ENCODE peak calls at places on chromosomes 16 and 17, in six cellular contexts. S is OCI-LY7, C is body of pancreas, P is Peyer's patch, U is RWPE2, R is upper lobe of right lung. X is an unnamed sample. For H3K9me3, the result is how much of the 10 kb centered on the place peaks cover.

GRCh38 chr16:81654346-81654745 is 124.7 kb upstream of the PLCG2 start:
- DNase-seq in S (no peak), C (no peak), P (no peak), R (no peak), U (no peak), X (no peak)

GRCh38 chr17:81646869-81647600 is 9.3 kb downstream of the PDE6G start:
- DNase-seq in R (no peak), P (no peak), S (no peak), C (no peak), U (no peak), X (no peak)

GRCh38 chr16:83968891-83969672 is 1.0 kb downstream of the NECAB2 start:
- DNase-seq in P (no peak), R (no peak), S (no peak), C (no peak), U (no peak), X (no peak)

GRCh38 chr17:74601944-74602572 is 10.0 kb upstream of the CD300LD start:
- DNase-seq in S (peak), P (no peak), C (peak), R (no peak), U (no peak), X (no peak)

GRCh38 chr16:87125206-87126155 is 191.7 kb downstream of the C16orf95 start:
- DNase-seq in R (no peak), S (no peak), U (no peak), C (no peak), P (no peak), X (no peak)

GRCh38 chr17:36851230-36851629 is 86.0 kb upstream of the LHX1 start:
- DNase-seq in S (no peak), R (no peak), C (no peak), U (no peak), P (no peak), X (no peak)

GRCh38 chr17:31593806-31594205 is 202.3 kb downstream of the RAB11FIP4 start:
- DNase-seq in C (no peak), S (no peak), R (no peak), P (no peak), U (no peak), X (no peak)

GRCh38 chr16:21339927-21340326 is 61.8 kb upstream of the CRYM start:
- DNase-seq in R (no peak), C (no peak), U (no peak), S (no peak), P (no peak), X (no peak)

GRCh38 chr16:15440852-15441251 is 6.5 kb downstream of the BMERB1 start:
- DNase-seq in C (no peak), P (no peak), U (no peak), R (no peak), S (no peak), X (no peak)

GRCh38 chr16:730666-731509 is 4.0 kb downstream of the HAGHL start:
- DNase-seq in R (peak), C (no peak), U (no peak), P (no peak), S (no peak), X (no peak)

DNA sequence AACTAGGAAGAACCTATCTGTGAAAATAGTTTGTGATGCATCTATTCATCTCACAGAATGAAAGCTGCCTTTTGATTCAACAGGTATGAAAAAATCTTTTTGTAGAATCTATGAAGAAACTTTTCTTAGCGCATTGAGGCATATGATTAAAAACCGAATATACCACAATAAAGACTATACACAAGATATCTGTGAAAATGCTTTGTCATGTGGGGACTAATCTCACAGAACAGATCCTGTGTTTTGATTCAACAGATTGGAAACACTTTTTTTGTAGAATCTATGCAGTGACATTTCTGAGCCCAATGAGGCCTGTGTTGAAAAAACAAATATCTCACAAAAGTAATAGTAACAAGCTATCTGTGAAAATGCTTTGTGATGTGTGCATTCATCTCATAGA is 2247.5 kb downstream of the TP53TG3F start:
- DNase-seq in P (no peak), R (no peak), U (no peak), C (no peak), S (no peak), X (no peak)
- H3K9me3 ChIP-seq in P (under half), R (under half), U (under half), C (under half), S (under half), X (under half)

GRCh38 chr17:1898332-1898731 is 68.5 kb downstream of the RPA1 start:
- DNase-seq in C (no peak), R (no peak), S (no peak), P (no peak), U (no peak), X (no peak)

GRCh38 chr17:1894753-1895339 is 65.0 kb downstream of the RPA1 start:
- DNase-seq in R (peak), P (no peak), S (no peak), C (no peak), U (no peak), X (no peak)

GRCh38 chr17:1896243-1897163 is 66.7 kb downstream of the RPA1 start:
- DNase-seq in C (no peak), R (peak), S (no peak), P (no peak), U (no peak), X (no peak)

GRCh38 chr17:1898872-1899271 is 69.1 kb downstream of the RPA1 start:
- DNase-seq in U (no peak), S (no peak), P (no peak), R (no peak), C (no peak), X (no peak)

GRCh38 chr17:1899403-1900000 is 69.7 kb downstream of the RPA1 start:
- DNase-seq in P (no peak), C (no peak), R (no peak), U (no peak), S (no peak), X (no peak)
- TF ChIP-seq CTCF in P (peak), C (no peak), R (no peak), U (no peak), S (peak), X (no peak)

GRCh38 chr17:14200354-14200753 is 36.3 kb downstream of the CDRT15 start:
- DNase-seq in S (no peak), P (no peak), C (no peak), R (no peak), U (no peak), X (no peak)

GRCh38 chr17:14202388-14203166 is 34.1 kb downstream of the CDRT15 start:
- DNase-seq in U (no peak), R (no peak), P (no peak), S (no peak), C (no peak), X (no peak)

GRCh38 chr17:14203392-14203791 is 33.3 kb downstream of the CDRT15 start:
- DNase-seq in C (no peak), S (peak), R (no peak), P (no peak), U (no peak), X (peak)

GRCh38 chr17:14201595-14201994 is 35.1 kb downstream of the CDRT15 start:
- DNase-seq in C (peak), U (no peak), R (no peak), P (no peak), S (no peak), X (peak)

GRCh38 chr17:14201087-14201486 is 35.6 kb downstream of the CDRT15 start:
- DNase-seq in S (no peak), C (no peak), U (no peak), R (no peak), P (no peak), X (peak)
- H3K27ac ChIP-seq in S (no peak), C (no peak), U (no peak), R (peak), P (peak), X (peak)

DNA sequence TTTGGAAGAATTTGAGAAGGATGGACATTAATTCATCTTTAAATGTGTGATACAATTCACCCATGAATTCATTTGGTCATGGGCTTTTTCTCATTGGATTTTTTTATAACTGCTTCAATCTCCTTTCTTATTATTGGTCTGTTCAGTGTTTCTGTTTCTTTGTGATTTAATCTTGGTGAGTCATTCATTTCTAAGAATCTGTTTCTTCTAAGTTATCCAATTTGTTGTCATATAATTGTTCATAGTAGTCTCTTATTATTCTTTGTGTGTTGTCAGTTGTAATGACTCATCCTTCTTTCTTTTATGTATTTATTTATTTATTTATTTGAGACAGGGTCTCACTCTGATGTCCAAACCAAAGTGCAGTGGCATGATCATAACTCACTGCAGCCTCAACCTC is 146.1 kb upstream of the ZNF267 start:
- DNase-seq in S (no peak), C (no peak), R (no peak), P (no peak), U (no peak), X (no peak)
- H3K9me3 ChIP-seq in S (under half), C (under half), R (under half), P (under half), U (under half), X (under half)

DNA sequence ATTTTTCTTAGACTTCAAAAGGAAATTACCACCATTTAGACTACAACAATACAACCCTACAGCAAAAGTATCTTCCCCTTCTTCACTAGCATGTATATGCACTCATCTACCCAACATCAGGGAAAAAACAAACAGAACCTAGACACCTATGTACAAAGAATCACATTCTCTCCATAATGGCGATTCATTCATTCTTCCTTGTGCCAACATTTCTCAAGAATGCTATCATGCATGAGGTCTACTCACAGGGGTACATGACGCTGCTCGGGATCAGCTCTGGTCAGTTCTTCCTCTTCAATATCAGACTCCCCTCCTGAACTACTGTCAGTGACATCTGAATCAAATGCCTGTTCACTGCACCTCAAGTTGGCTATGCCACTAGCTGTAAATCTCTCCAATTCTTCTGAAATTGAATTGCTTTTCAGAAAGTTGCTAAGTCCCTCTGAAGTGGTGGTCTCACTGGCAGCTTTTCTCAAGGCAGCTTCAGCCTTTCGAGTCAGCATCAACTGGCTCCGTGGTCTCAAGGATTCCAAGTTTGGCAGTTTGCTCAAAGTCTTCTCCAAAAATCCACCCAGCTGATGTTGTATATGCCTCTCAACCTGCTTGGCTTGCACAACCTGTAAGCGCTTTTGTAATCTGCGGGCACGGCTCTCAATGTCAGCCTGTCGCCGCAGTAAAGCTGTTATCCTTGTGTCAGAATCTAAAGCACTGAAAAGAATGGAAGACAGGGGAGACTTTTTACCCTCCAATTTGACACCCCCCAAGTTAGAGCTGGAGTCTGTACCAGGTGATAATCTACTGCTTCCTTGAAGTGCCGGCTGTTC is 22.4 kb downstream of the KANSL1 start:
- DNase-seq in R (no peak), P (no peak), C (no peak), S (no peak), U (no peak), X (no peak)
- TF ChIP-seq CTCF in R (no peak), P (no peak), C (no peak), S (no peak), U (no peak), X (no peak)

GRCh38 chr16:2499890-2500633 is 13.7 kb upstream of the ATP6V0C start:
- DNase-seq in P (no peak), U (peak), R (peak), S (no peak), C (no peak), X (no peak)

GRCh38 chr16:2500634-2500936 is 13.2 kb upstream of the ATP6V0C start:
- DNase-seq in S (no peak), P (no peak), R (no peak), U (no peak), C (no peak), X (no peak)

GRCh38 chr16:2499454-2499853 is 14.3 kb upstream of the ATP6V0C start:
- DNase-seq in P (no peak), R (no peak), C (no peak), U (no peak), S (no peak), X (no peak)

GRCh38 chr16:2501938-2502900 is 11.5 kb upstream of the ATP6V0C start:
- DNase-seq in S (no peak), C (no peak), R (peak), P (no peak), U (peak), X (no peak)

DNA sequence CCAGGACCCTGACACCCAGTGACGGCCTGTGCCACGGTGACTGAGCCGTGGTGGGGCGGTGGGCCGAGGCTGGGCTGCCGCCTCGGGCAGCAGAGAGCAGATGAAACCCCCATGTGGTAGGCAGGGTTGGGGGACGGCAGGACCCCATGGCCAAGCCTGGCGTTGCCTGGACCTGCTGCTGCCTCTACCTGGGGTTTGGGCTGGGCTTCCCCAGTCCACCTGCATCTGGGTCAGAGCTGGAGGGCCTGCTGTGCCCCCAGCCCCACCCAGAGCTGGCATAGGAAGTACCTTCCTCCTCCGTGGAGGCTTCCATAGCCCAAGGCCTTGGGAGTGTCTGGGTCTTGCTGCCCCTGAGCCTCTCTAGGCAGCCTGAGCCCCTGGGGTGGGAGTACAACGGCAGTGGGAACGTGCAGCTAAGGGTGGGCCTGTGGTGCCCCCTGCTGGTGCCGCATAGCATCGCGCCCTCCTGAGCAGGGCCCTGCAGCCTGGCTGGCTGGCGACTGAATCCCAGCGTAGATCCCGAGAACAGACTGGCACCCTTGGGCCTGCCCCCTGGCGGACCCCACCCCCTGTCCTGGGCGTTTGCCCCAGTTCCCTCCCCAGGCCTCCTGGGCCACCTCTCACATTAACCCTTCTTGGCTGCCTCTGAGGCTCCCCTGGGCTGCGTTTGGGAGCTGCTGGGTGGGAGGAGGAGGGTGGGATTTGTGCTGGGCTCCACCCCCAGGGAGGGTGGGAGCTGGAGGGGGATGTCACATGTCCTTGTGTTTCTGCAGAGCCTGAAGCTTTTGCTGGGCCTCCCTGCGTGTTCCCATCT is 12.6 kb upstream of the ATP6V0C start:
- DNase-seq in U (peak), S (peak), R (peak), P (peak), C (peak), X (peak)
- H3K27ac ChIP-seq in U (no peak), S (no peak), R (no peak), P (no peak), C (no peak), X (no peak)

DNA sequence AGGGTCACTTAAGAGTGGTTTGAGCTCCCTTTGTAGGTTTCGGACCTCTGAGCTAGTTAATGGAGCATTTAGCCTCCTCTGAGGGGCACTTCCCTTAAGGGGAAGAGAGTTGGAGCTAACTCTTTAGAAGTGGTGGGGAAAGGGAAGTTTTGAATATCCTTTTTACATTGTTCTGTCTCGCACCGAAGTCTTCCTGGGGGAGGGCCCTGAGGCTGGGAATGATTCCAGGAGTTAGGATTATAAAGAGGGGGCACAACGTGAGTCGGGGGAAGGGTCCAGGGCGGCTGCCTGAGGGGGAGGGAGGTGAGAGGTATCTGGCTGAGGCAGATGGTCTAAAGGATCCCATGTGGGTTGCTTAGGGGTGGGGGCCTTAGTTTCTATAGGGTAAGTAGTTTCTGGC is 32.3 kb downstream of the SEC14L1 start:
- DNase-seq in P (no peak), S (no peak), C (no peak), U (no peak), R (no peak), X (no peak)
- H3K9me3 ChIP-seq in P (under half), S (half or more), C (under half), U (under half), R (under half), X (under half)

DNA sequence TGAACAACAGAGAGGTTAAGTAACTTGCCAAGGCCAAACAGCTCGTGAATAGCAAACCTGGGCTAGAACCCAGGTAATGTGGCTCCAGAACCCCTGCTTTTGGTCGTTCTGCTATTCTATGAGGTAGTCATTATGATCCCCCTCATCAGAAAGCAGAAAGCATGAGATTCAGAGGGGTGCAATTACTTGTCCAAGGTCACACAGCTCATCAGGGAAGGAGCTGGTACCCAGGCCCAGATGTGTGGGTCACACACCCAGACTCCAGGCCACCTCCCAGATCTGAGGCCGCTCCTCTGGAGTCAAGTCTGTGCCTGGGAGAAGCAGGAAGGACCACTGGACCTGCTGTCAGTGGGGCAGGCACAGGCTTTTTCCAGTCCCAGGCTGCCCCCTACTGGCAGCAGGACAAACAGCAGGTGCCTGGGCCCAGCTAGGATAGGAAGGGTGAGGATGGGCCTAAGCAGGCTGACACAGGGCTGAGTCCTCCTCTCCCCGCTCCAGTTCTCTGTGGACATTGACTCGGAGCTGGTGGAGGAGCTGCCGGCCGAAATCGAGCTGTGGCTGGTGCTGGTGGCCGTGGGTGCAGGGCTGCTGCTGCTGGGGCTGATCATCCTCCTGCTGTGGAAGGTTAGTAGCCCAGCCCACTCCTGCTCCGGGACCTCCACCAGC is 7.8 kb upstream of the PDK2 start:
- DNase-seq in R (peak), U (peak), S (peak), P (peak), C (peak), X (peak)
- TF ChIP-seq CTCF in R (peak), U (peak), S (peak), P (peak), C (peak), X (peak)

GRCh38 chr16:50086176-50086575 is 20.4 kb downstream of the HEATR3 start:
- DNase-seq in C (no peak), S (no peak), R (no peak), U (no peak), P (no peak), X (no peak)

GRCh38 chr16:50088302-50088701 is 22.5 kb downstream of the HEATR3 start:
- DNase-seq in P (no peak), S (no peak), C (no peak), U (no peak), R (no peak), X (no peak)

GRCh38 chr16:50079741-50080140 is 14.0 kb downstream of the HEATR3 start:
- DNase-seq in R (no peak), P (no peak), U (no peak), C (no peak), S (no peak), X (no peak)

GRCh38 chr16:50081428-50082018 is 15.8 kb downstream of the HEATR3 start:
- DNase-seq in S (no peak), R (no peak), U (no peak), P (no peak), C (no peak), X (no peak)

GRCh38 chr16:50083996-50084395 is 18.2 kb downstream of the HEATR3 start:
- DNase-seq in S (no peak), R (no peak), C (no peak), P (no peak), U (no peak), X (no peak)
- H3K27ac ChIP-seq in S (no peak), R (no peak), C (no peak), P (no peak), U (no peak), X (no peak)

GRCh38 chr17:29611351-29612093 is 11.2 kb downstream of the CORO6 start:
- DNase-seq in P (no peak), S (no peak), R (peak), C (no peak), U (no peak), X (no peak)
- H3K9me3 ChIP-seq in P (under half), S (under half), R (under half), C (under half), U (under half), X (under half)

X was measured in CD8-positive, alpha-beta T cell.